ENCODE peak calls at places on chromosomes 2 and 18, in four cellular contexts. One of them, this sample, is unnamed.

GRCh38 chr18:55592106-55592505 is 4.1 kb upstream of the TCF4 start:
- DNase-seq in AG10803: no peak
- DNase-seq in Calu3: no peak
- DNase-seq in activated CD4-positive, alpha-beta T cell treated with anti-CD3 and anti-CD28 coated beads, Interleukin-2, amount 10 ng/mL, durations not matched to agents 24 days and 14 days: no peak
- DNase-seq in this sample: no peak

GRCh38 chr2:201257381-201257940 is 2.9 kb upstream of the CASP8 start:
- DNase-seq in AG10803: no peak
- DNase-seq in Calu3: peak
- DNase-seq in activated CD4-positive, alpha-beta T cell treated with anti-CD3 and anti-CD28 coated beads, Interleukin-2, amount 10 ng/mL, durations not matched to agents 24 days and 14 days: peak
- DNase-seq in this sample: no peak

GRCh38 chr2:234770081-234770506 is 181.7 kb upstream of the SH3BP4 start:
- DNase-seq in AG10803: no peak
- DNase-seq in Calu3: no peak
- DNase-seq in activated CD4-positive, alpha-beta T cell treated with anti-CD3 and anti-CD28 coated beads, Interleukin-2, amount 10 ng/mL, durations not matched to agents 24 days and 14 days: no peak
- DNase-seq in this sample: peak

GRCh38 chr2:215486973-215487372 is 51.1 kb upstream of the FN1 start:
- DNase-seq in AG10803: peak
- DNase-seq in Calu3: no peak
- DNase-seq in activated CD4-positive, alpha-beta T cell treated with anti-CD3 and anti-CD28 coated beads, Interleukin-2, amount 10 ng/mL, durations not matched to agents 24 days and 14 days: no peak
- DNase-seq in this sample: peak

GRCh38 chr18:60663060-60663989 is 290.8 kb upstream of the MC4R start:
- DNase-seq in AG10803: no peak
- DNase-seq in Calu3: no peak
- DNase-seq in activated CD4-positive, alpha-beta T cell treated with anti-CD3 and anti-CD28 coated beads, Interleukin-2, amount 10 ng/mL, durations not matched to agents 24 days and 14 days: no peak
- DNase-seq in this sample: no peak

GRCh38 chr2:75833386-75833785 is 122.7 kb upstream of the GCFC2 start:
- DNase-seq in AG10803: no peak
- DNase-seq in Calu3: no peak
- DNase-seq in activated CD4-positive, alpha-beta T cell treated with anti-CD3 and anti-CD28 coated beads, Interleukin-2, amount 10 ng/mL, durations not matched to agents 24 days and 14 days: no peak
- DNase-seq in this sample: no peak

GRCh38 chr18:10081477-10081876 is 167.7 kb downstream of the VAPA start:
- DNase-seq in AG10803: no peak
- DNase-seq in Calu3: no peak
- DNase-seq in activated CD4-positive, alpha-beta T cell treated with anti-CD3 and anti-CD28 coated beads, Interleukin-2, amount 10 ng/mL, durations not matched to agents 24 days and 14 days: no peak
- DNase-seq in this sample: peak

GRCh38 chr18:13461936-13462335 is 243.4 kb downstream of the LDLRAD4 start:
- DNase-seq in AG10803: no peak
- DNase-seq in Calu3: no peak
- DNase-seq in activated CD4-positive, alpha-beta T cell treated with anti-CD3 and anti-CD28 coated beads, Interleukin-2, amount 10 ng/mL, durations not matched to agents 24 days and 14 days: no peak
- DNase-seq in this sample: no peak

GRCh38 chr2:200408428-200409311 is 101.2 kb downstream of the KCTD18 start:
- DNase-seq in AG10803: peak
- DNase-seq in Calu3: peak
- DNase-seq in activated CD4-positive, alpha-beta T cell treated with anti-CD3 and anti-CD28 coated beads, Interleukin-2, amount 10 ng/mL, durations not matched to agents 24 days and 14 days: peak
- DNase-seq in this sample: peak

GRCh38 chr2:27291865-27292264 is 9.6 kb downstream of the TRIM54 start:
- DNase-seq in AG10803: no peak
- DNase-seq in Calu3: no peak
- DNase-seq in activated CD4-positive, alpha-beta T cell treated with anti-CD3 and anti-CD28 coated beads, Interleukin-2, amount 10 ng/mL, durations not matched to agents 24 days and 14 days: no peak
- DNase-seq in this sample: peak

GRCh38 chr2:43490387-43490786 is 105.5 kb downstream of the THADA start:
- DNase-seq in AG10803: no peak
- DNase-seq in Calu3: no peak
- DNase-seq in activated CD4-positive, alpha-beta T cell treated with anti-CD3 and anti-CD28 coated beads, Interleukin-2, amount 10 ng/mL, durations not matched to agents 24 days and 14 days: no peak
- DNase-seq in this sample: no peak

GRCh38 chr18:77095356-77096030 is 37.1 kb downstream of the MBP start:
- DNase-seq in AG10803: no peak
- DNase-seq in Calu3: no peak
- DNase-seq in activated CD4-positive, alpha-beta T cell treated with anti-CD3 and anti-CD28 coated beads, Interleukin-2, amount 10 ng/mL, durations not matched to agents 24 days and 14 days: no peak
- DNase-seq in this sample: no peak

GRCh38 chr2:180240774-180241173 is 233.7 kb upstream of the CWC22 start:
- DNase-seq in AG10803: peak
- DNase-seq in Calu3: peak
- DNase-seq in activated CD4-positive, alpha-beta T cell treated with anti-CD3 and anti-CD28 coated beads, Interleukin-2, amount 10 ng/mL, durations not matched to agents 24 days and 14 days: no peak
- DNase-seq in this sample: peak

This sample was measured in fibroblast of the aortic adventitia.